ENCODE peak calls at places on chromosomes 6 and 20, in nine cellular contexts. A is NT2/D1, Q is T-helper 1 cell, M is activated gamma-delta T cell treated with Interleukin-2 at 50 U/mL for 16 hours, I is neural crest cell, C is naive B cell, S is NCI-H1930, F is H9, B is GM20000. G is an unnamed sample.

GRCh38 chr20:45358282-45359068 is 4.5 kb upstream of the SYS1 start:
- DNase-seq in A (no peak), Q (no peak), M (no peak), I (no peak), C (no peak), S (no peak), F (no peak), B (no peak), G (peak; percentile 88)

GRCh38 chr6:84967389-84967788 is 203.0 kb upstream of the TBX18 start:
- DNase-seq in A (peak; percentile 52), Q (no peak), M (no peak), I (peak; percentile 42), C (no peak), S (peak; percentile 12), F (peak; percentile 65), B (no peak), G (no peak)

GRCh38 chr6:47044418-47044817 is 2.3 kb upstream of the ADGRF1 start:
- DNase-seq in A (no peak), Q (peak; percentile 2), M (no peak), I (no peak), C (no peak), S (no peak), F (no peak), B (no peak), G (no peak)

GRCh38 chr20:61953789-61954125 is 111.9 kb downstream of the TAF4 start:
- DNase-seq in A (no peak), Q (no peak), M (no peak), I (no peak), C (no peak), S (no peak), F (no peak), B (no peak), G (no peak)

GRCh38 chr6:113558966-113559365 is 298.2 kb upstream of the MARCKS start:
- DNase-seq in A (no peak), Q (no peak), M (no peak), I (no peak), C (no peak), S (no peak), F (no peak), B (no peak), G (no peak)

GRCh38 chr20:25017257-25017803 is 24.8 kb upstream of the APMAP start:
- DNase-seq in A (no peak), Q (no peak), M (no peak), I (no peak), C (no peak), S (no peak), F (peak; percentile 73), B (no peak), G (peak; percentile 82)

GRCh38 chr6:84462697-84463096 is 235.3 kb upstream of the CEP162 start:
- DNase-seq in A (no peak), Q (no peak), M (no peak), I (no peak), C (no peak), S (no peak), F (no peak), B (no peak), G (no peak)

GRCh38 chr6:3624268-3625136 is 127.0 kb downstream of the PXDC1 start:
- DNase-seq in A (peak; percentile 15), Q (no peak), M (no peak), I (no peak), C (no peak), S (no peak), F (no peak), B (no peak), G (no peak)